ENCODE peak calls at places on chromosomes 11 and 22, in nine cellular contexts. J is aorta, P is foreskin keratinocyte, Q is psoas muscle, T is upper lobe of right lung, R is thoracic aorta, K is heart right ventricle, I is right cardiac atrium, S is PC-3. A is an unnamed sample.

GRCh38 chr22:40211481-40212052 is 33.8 kb downstream of the TNRC6B start:
- ATAC-seq in P (no peak), Q (no peak), J (no peak), T (peak; percentile 76), I (peak; percentile 52), K (no peak), R (no peak), S (no peak), A (no peak)

GRCh38 chr11:92432515-92432914 is 207.9 kb downstream of the FAT3 start:
- ATAC-seq in I (no peak), P (no peak), S (no peak), T (no peak), R (no peak), J (no peak), K (no peak), Q (no peak), A (no peak)

GRCh38 chr11:43358308-43358669 is 431 bp upstream of the TTC17 start:
- ATAC-seq in K (no peak), I (peak; percentile 10), Q (no peak), R (no peak), T (no peak), P (peak; percentile 7), J (no peak), S (peak; percentile 6), A (peak; percentile 32)

GRCh38 chr11:66885469-66886316 is 28.8 kb downstream of the LRFN4 start:
- ATAC-seq in J (no peak), I (no peak), P (no peak), S (no peak), Q (no peak), K (no peak), T (no peak), R (no peak), A (no peak)

GRCh38 chr11:94599510-94599909 is 32.3 kb downstream of the PIWIL4 start:
- ATAC-seq in J (no peak), K (peak; percentile 58), Q (no peak), I (peak; percentile 62), S (no peak), P (no peak), R (no peak), T (no peak), A (no peak)

GRCh38 chr11:78838417-78838816 is 263.8 kb upstream of the NARS2 start:
- ATAC-seq in T (no peak), R (no peak), P (peak; percentile 82), S (peak; percentile 59), K (no peak), J (no peak), I (no peak), Q (no peak), A (no peak)

GRCh38 chr22:19535001-19535400 is 10.8 kb upstream of the CLDN5 start:
- ATAC-seq in K (no peak), J (no peak), R (no peak), S (no peak), I (no peak), Q (no peak), T (no peak), P (no peak), A (no peak)

GRCh38 chr22:48068323-48068722 is 1305.9 kb downstream of the TBC1D22A start:
- ATAC-seq in Q (no peak), K (no peak), S (no peak), J (no peak), P (no peak), T (no peak), I (no peak), R (no peak), A (no peak)

GRCh38 chr22:21652010-21652546 is 10.0 kb downstream of the SDF2L1 start:
- ATAC-seq in J (peak; percentile 94), P (peak; percentile 91), S (peak; percentile 82), K (peak; percentile 93), I (peak; percentile 93), T (peak; percentile 95), Q (peak; percentile 94), R (peak; percentile 79), A (peak; percentile 95)

GRCh38 chr22:21650823-21651520 is 8.9 kb downstream of the SDF2L1 start:
- ATAC-seq in P (no peak), R (no peak), S (peak; percentile 14), J (no peak), K (no peak), Q (no peak), T (no peak), I (no peak), A (no peak)

GRCh38 chr22:21650280-21650679 is 8.2 kb downstream of the SDF2L1 start:
- ATAC-seq in J (no peak), T (no peak), S (no peak), Q (no peak), I (no peak), P (no peak), K (no peak), R (no peak), A (no peak)

GRCh38 chr22:21651521-21652009 is 9.5 kb downstream of the SDF2L1 start:
- ATAC-seq in P (peak; percentile 6), I (peak; percentile 21), J (peak; percentile 19), Q (peak; percentile 40), T (no peak), K (peak; percentile 2), S (peak; percentile 17), R (no peak), A (peak; percentile 4)

GRCh38 chr22:21652547-21653545 is 10.7 kb downstream of the SDF2L1 start:
- ATAC-seq in R (no peak), S (no peak), P (no peak), I (no peak), T (no peak), Q (no peak), J (no peak), K (no peak), A (no peak)
- H3K27ac ChIP-seq in R (no peak overlapping the region), S (no peak overlapping the region), P (peak overlapping the region; percentile 2), I (no peak overlapping the region), T (no peak overlapping the region), Q (no peak overlapping the region), J (no peak overlapping the region), K (no peak overlapping the region), A (no peak overlapping the region)

GRCh38 chr22:23302171-23303002 is 122.1 kb downstream of the BCR start:
- ATAC-seq in J (no peak), R (no peak), T (no peak), K (no peak), S (no peak), Q (no peak), P (no peak), I (peak; percentile 24), A (no peak)

GRCh38 chr22:23306926-23307325 is 126.6 kb downstream of the BCR start:
- ATAC-seq in S (no peak), T (no peak), P (no peak), I (no peak), R (no peak), K (no peak), Q (no peak), J (no peak), A (no peak)

GRCh38 chr22:23305922-23306374 is 125.6 kb downstream of the BCR start:
- ATAC-seq in I (peak; percentile 89), J (peak; percentile 90), S (no peak), K (peak; percentile 86), P (no peak), Q (peak; percentile 84), T (peak; percentile 64), R (peak; percentile 88), A (peak; percentile 89)

GRCh38 chr22:23306438-23306921 is 126.2 kb downstream of the BCR start:
- ATAC-seq in I (peak; percentile 76), T (peak; percentile 5), S (no peak), J (peak; percentile 40), Q (peak; percentile 34), K (peak; percentile 44), R (no peak), P (no peak), A (peak; percentile 26)

DNA sequence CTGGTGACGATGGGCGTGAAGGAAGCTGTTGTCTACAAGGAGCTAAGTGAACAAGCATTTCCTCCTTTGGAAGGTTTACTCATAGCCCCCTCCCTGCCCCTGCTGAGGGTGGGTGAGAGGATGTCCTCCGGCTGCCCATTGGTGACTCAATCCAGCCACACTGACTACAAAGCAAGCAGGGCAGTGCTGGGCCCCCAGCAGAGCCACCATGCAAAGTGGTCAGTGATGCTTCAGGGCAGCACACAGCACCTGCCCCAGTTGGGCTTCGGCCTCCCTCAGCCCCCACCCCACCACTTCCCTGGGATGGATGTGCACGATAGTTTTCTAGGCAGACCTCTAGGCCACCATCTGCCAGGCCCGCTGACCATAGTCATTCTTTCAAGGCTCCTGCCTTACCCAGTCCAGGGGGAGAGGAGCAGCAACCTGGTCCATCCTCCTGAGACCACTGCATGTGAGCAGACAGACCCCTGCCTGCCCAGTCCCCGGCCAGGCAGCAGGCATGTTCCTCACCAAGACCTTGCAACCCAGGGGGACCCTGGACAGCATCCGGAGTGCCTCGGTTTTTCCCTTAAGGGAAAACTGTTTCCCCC is 125.1 kb downstream of the BCR start:
- ATAC-seq in Q (peak; percentile 37), K (peak; percentile 5), P (no peak), R (no peak), T (peak; percentile 48), I (peak; percentile 64), J (peak; percentile 47), S (peak; percentile 94), A (peak; percentile 48)
- H3K27ac ChIP-seq in Q (peak overlapping the region; percentile 53), K (peak overlapping the region; percentile 71), P (no peak overlapping the region), R (peak overlapping the region; percentile 91), T (peak overlapping the region; percentile 90), I (peak overlapping the region; percentile 99), J (no peak overlapping the region), S (no peak overlapping the region), A (peak overlapping the region; percentile 82)

GRCh38 chr11:11167806-11168205 is 185.2 kb downstream of the CSNK2A3 start:
- ATAC-seq in J (no peak), R (no peak), P (no peak), K (no peak), T (no peak), S (no peak), I (no peak), Q (no peak), A (no peak)

GRCh38 chr11:11169715-11170351 is 183.2 kb downstream of the CSNK2A3 start:
- ATAC-seq in J (no peak), S (no peak), I (no peak), T (no peak), K (no peak), P (no peak), Q (no peak), R (no peak), A (no peak)

GRCh38 chr11:11171854-11172253 is 181.2 kb downstream of the CSNK2A3 start:
- ATAC-seq in T (no peak), Q (peak; percentile 53), K (no peak), R (no peak), I (no peak), J (no peak), P (no peak), S (no peak), A (no peak)

GRCh38 chr11:11171285-11171684 is 181.8 kb downstream of the CSNK2A3 start:
- ATAC-seq in R (no peak), J (peak; percentile 63), Q (peak; percentile 93), I (peak; percentile 77), T (no peak), P (no peak), K (peak; percentile 65), S (no peak), A (peak; percentile 71)

DNA sequence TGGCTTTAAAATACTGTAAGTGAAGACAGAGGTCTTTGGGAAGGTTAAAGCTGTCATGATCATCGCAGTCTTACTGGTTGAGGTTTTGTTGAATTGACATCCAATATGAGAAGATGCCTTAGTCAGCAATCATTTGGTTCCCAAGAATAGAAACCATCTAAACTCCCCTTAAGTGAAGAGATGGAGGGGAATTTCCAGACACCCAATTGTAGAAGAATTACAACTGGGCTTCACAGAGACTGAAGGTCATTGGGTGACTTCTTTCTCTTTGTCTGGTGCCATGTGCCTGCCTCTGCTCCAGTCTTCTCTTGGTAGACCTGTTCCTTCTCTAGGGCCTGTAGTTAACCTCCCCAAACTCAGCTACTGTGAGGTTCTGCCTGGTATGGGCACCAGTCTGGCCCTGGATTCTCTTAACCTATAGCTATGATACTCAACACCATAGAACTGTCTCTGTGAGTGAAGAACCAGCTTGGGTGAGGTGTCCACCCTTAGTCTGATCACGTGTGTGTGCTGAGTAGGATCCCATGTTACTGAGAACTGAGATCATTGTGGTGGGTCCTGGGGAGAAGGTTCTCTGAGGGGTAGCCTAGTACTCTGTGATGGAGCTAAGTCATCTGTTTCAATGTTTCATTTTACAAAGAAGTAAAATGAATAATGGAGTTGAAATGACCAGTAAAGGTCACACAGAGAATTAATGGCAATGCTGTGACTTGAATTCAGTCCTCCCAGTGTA is 182.5 kb downstream of the CSNK2A3 start:
- ATAC-seq in Q (no peak), J (no peak), I (no peak), P (no peak), R (no peak), S (no peak), T (no peak), K (no peak), A (no peak)
- H3K27ac ChIP-seq in Q (no peak overlapping the region), J (no peak overlapping the region), I (no peak overlapping the region), P (no peak overlapping the region), R (no peak overlapping the region), S (no peak overlapping the region), T (no peak overlapping the region), K (no peak overlapping the region), A (no peak overlapping the region)

GRCh38 chr22:28821452-28821851 is 21.1 kb upstream of the XBP1 start:
- ATAC-seq in T (no peak), Q (no peak), I (no peak), S (no peak), K (no peak), R (no peak), J (no peak), P (no peak), A (no peak)
- H3K27ac ChIP-seq in T (no peak overlapping the region), Q (no peak overlapping the region), I (no peak overlapping the region), S (no peak overlapping the region), K (no peak overlapping the region), R (no peak overlapping the region), J (no peak overlapping the region), P (no peak overlapping the region), A (no peak overlapping the region)